ENCODE peak calls at places on chromosomes 13 and 19, in nine cellular contexts. S, Q, M, Z, P, Y, B, J and K are unnamed samples.

GRCh38 chr13:75788494-75788991 is 152.4 kb downstream of the LMO7 start:
- DNase-seq in S (no peak), Q (no peak), M (no peak), Z (peak; percentile 70), P (peak; percentile 83), Y (peak; percentile 96), B (peak; percentile 55), J (no peak), K (no peak)

GRCh38 chr13:110448230-110448629 is 113.3 kb downstream of the RAB20 start:
- DNase-seq in S (no peak), Q (peak; percentile 61), M (no peak), Z (no peak), P (peak; percentile 49), Y (peak; percentile 84), B (peak; percentile 72), J (no peak), K (peak; percentile 2)

GRCh38 chr19:16234552-16235445 is 37.1 kb downstream of the AP1M1 start:
- DNase-seq in S (no peak), Q (no peak), M (no peak), Z (no peak), P (no peak), Y (no peak), B (no peak), J (no peak), K (no peak)

GRCh38 chr13:48595330-48596127 is 58.2 kb upstream of the CYSLTR2 start:
- DNase-seq in S (peak; percentile 50), Q (no peak), M (no peak), Z (peak; percentile 56), P (peak; percentile 90), Y (peak; percentile 74), B (peak; percentile 76), J (no peak), K (peak; percentile 63)

GRCh38 chr13:68908879-68909278 is 1198.7 kb upstream of the ATXN8OS start:
- DNase-seq in S (no peak), Q (no peak), M (no peak), Z (no peak), P (no peak), Y (no peak), B (no peak), J (no peak), K (no peak)

GRCh38 chr13:104008571-104009435 is 942.6 kb upstream of the SLC10A2 start:
- DNase-seq in S (no peak), Q (no peak), M (no peak), Z (no peak), P (peak; percentile 14), Y (peak; percentile 36), B (peak; percentile 53), J (no peak), K (no peak)

GRCh38 chr19:49857061-49857833 is 6.3 kb downstream of the PTOV1 start:
- DNase-seq in S (no peak), Q (no peak), M (no peak), Z (peak; percentile 37), P (no peak), Y (no peak), B (no peak), J (no peak), K (peak; percentile 22)

GRCh38 chr13:29743229-29743786 is 107.1 kb downstream of the UBL3 start:
- DNase-seq in S (peak; percentile 64), Q (no peak), M (peak; percentile 52), Z (no peak), P (peak; percentile 21), Y (peak; percentile 63), B (no peak), J (no peak), K (no peak)

GRCh38 chr19:7230826-7231225 is 63.4 kb downstream of the INSR start:
- DNase-seq in S (no peak), Q (peak; percentile 81), M (no peak), Z (no peak), P (peak; percentile 26), Y (no peak), B (no peak), J (no peak), K (no peak)

GRCh38 chr13:33746867-33747266 is 71.1 kb upstream of the RFC3 start:
- DNase-seq in S (no peak), Q (no peak), M (no peak), Z (no peak), P (no peak), Y (no peak), B (no peak), J (no peak), K (no peak)

GRCh38 chr13:20093946-20094345 is 66.9 kb downstream of the GJA3 start:
- DNase-seq in S (no peak), Q (no peak), M (no peak), Z (no peak), P (no peak), Y (no peak), B (no peak), J (no peak), K (no peak)

DNA sequence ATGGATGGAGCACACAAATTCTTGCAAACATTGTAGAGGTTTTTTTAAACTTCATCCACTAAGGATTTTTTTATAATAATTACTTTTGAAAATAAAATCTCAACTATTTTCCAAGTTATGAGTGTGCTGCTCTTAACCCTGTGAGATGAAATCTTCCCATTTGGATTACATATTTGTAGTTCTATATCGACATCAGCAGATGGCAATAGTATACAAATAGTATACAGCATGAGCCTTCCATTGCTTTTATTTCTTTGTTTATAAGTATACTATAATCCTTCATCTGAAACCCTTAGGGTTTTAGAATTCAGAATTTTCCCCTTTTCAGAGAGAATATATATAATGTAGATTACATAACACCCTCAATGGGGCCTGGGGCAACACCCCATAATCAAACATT is 70.5 kb downstream of the GJA3 start:
- DNase-seq in S (no peak), Q (no peak), M (no peak), Z (no peak), P (peak; percentile 20), Y (peak; percentile 9), B (no peak), J (no peak), K (no peak)
- TF ChIP-seq CTCF in S (no peak), Q (peak; percentile 15), M (no peak), Z (no peak), P (no peak), Y (no peak), B (no peak), J (no peak), K (no peak)

GRCh38 chr19:58455306-58455705 is 3.9 kb downstream of the ZNF324B start:
- DNase-seq in S (no peak), Q (no peak), M (no peak), Z (no peak), P (no peak), Y (no peak), B (no peak), J (no peak), K (no peak)

GRCh38 chr19:58453743-58454142 is 2.3 kb downstream of the ZNF324B start:
- DNase-seq in S (no peak), Q (no peak), M (no peak), Z (no peak), P (no peak), Y (no peak), B (no peak), J (no peak), K (no peak)

GRCh38 chr19:58456111-58456510 is 4.7 kb downstream of the ZNF324B start:
- DNase-seq in S (no peak), Q (no peak), M (no peak), Z (no peak), P (no peak), Y (no peak), B (no peak), J (no peak), K (no peak)

GRCh38 chr19:58450836-58451357 is 525 bp upstream of the ZNF324B start:
- DNase-seq in S (peak; percentile 23), Q (no peak), M (no peak), Z (no peak), P (no peak), Y (no peak), B (no peak), J (no peak), K (no peak)

GRCh38 chr19:58451358-58452101 is at the start of gene ZNF324B:
- DNase-seq in S (peak; percentile 96), Q (peak; percentile 98), M (peak; percentile 94), Z (peak; percentile 98), P (peak; percentile 95), Y (peak; percentile 93), B (peak; percentile 95), J (peak; percentile 93), K (peak; percentile 98)
- TF ChIP-seq CTCF in S (no peak), Q (no peak), M (no peak), Z (no peak), P (no peak), Y (no peak), B (no peak), J (no peak), K (no peak)

GRCh38 chr19:13826652-13827235 is 31.5 kb downstream of the ZSWIM4 start:
- DNase-seq in S (no peak), Q (no peak), M (no peak), Z (no peak), P (no peak), Y (no peak), B (no peak), J (no peak), K (no peak)

GRCh38 chr19:13823901-13824300 is 28.7 kb downstream of the ZSWIM4 start:
- DNase-seq in S (no peak), Q (no peak), M (no peak), Z (no peak), P (no peak), Y (no peak), B (no peak), J (no peak), K (no peak)

GRCh38 chr19:13827656-13828055 is 32.4 kb downstream of the ZSWIM4 start:
- DNase-seq in S (no peak), Q (no peak), M (no peak), Z (no peak), P (no peak), Y (no peak), B (no peak), J (no peak), K (no peak)

GRCh38 chr19:13824703-13825102 is 29.5 kb downstream of the ZSWIM4 start:
- DNase-seq in S (no peak), Q (no peak), M (no peak), Z (no peak), P (no peak), Y (no peak), B (no peak), J (no peak), K (no peak)

GRCh38 chr19:13825489-13826475 is 30.5 kb downstream of the ZSWIM4 start:
- DNase-seq in S (no peak), Q (peak; percentile 68), M (no peak), Z (peak; percentile 67), P (no peak), Y (no peak), B (no peak), J (no peak), K (no peak)
- TF ChIP-seq CTCF in S (no peak), Q (no peak), M (no peak), Z (no peak), P (peak; percentile 20), Y (no peak), B (peak; percentile 42), J (no peak), K (no peak)

DNA sequence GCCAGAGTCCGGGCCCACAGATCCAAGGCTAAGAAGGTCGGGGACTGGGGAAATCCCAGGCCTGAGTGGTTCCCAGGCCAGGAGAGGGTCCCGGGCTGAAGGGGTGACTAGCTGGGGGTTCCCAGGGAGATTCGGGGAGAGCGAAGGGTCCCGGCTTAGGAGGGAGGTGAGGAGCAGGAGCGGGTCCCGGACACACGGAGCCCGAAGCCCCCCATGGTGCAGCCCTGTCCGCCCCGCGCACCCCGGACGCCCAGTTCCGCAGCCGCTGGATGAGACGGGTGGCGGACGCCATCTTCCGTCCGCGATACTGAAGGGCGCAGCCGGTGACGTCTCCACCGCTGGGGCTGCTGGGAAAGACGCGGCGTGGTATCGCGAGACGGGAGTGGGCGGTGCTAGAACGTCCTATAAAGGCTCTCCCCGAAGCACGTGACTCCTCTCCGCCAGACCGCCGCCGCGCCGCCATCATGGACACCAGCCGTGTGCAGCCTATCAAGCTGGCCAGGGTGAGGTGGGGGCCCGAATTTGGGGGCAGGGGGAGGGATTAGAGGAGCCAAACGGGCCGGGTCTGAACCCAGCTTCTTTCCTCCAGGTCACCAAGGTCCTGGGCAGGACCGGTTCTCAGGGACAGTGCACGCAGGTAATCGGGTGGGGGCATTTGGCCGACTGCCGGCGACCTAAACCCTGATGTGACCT is at the start of the genes NDUFA7 and RPS28:
- DNase-seq in S (peak; percentile 97), Q (peak; percentile 98), M (peak; percentile 98), Z (peak; percentile 98), P (peak; percentile 98), Y (peak; percentile 94), B (peak; percentile 93), J (peak; percentile 80), K (peak; percentile 91)
- TF ChIP-seq CTCF in S (peak; percentile 25), Q (peak; percentile 31), M (peak; percentile 20), Z (no peak), P (no peak), Y (peak; percentile 6), B (peak; percentile 34), J (no peak), K (no peak)